ENCODE peak calls at places on chromosomes 11 and 22, in five cellular contexts. P is KBM-7; R is stimulated activated CD4-positive, alpha-beta T cell treated with anti-CD3 and anti-CD28 coated beads, Interleukin-12 subunit alpha, Interleukin-12 subunit beta, amount 100 ng/mL, for 24 hours; Y is lower leg skin; Q is IMR-90. K is an unnamed sample.

GRCh38 chr22:26548984-26549383 is 36.7 kb upstream of the TFIP11 start:
- DNase-seq in P (no peak), Y (no peak), R (no peak), Q (no peak), K (no peak)

GRCh38 chr22:22229683-22230420 is 14.7 kb upstream of the VPREB1 start:
- DNase-seq in R (no peak), Q (no peak), Y (peak), P (no peak), K (no peak)

GRCh38 chr11:1691027-1691877 is 5.7 kb upstream of the KRTAP5-6 start:
- DNase-seq in P (no peak), Q (no peak), Y (peak), R (no peak), K (no peak)

GRCh38 chr22:31271026-31271425 is 21.3 kb downstream of the PIK3IP1 start:
- DNase-seq in Y (no peak), Q (no peak), R (no peak), P (no peak), K (no peak)

GRCh38 chr22:50674606-50675552 is 2.3 kb downstream of the SHANK3 start:
- DNase-seq in Y (no peak), P (peak), Q (no peak), R (no peak), K (no peak)

GRCh38 chr11:117375960-117376359 is 48.3 kb downstream of the CEP164 start:
- DNase-seq in R (no peak), P (no peak), Y (no peak), Q (no peak), K (no peak)

GRCh38 chr22:45804986-45805325 is 133.3 kb downstream of the ATXN10 start:
- DNase-seq in R (no peak), P (no peak), Q (peak), Y (no peak), K (peak)

GRCh38 chr11:10490398-10491232 is 35.6 kb downstream of the AMPD3 start:
- DNase-seq in R (no peak), Q (peak), Y (peak), P (no peak), K (peak)

GRCh38 chr11:121696177-121696863 is 243.6 kb upstream of the SORL1-AS1 start:
- DNase-seq in Y (no peak), Q (no peak), R (no peak), P (no peak), K (no peak)

GRCh38 chr11:94546886-94547285 is 3.2 kb downstream of the FUT4 start:
- DNase-seq in Q (no peak), Y (no peak), R (no peak), P (no peak), K (no peak)

GRCh38 chr22:49449377-49449776 is 378.3 kb downstream of the BRD1 start:
- DNase-seq in Y (no peak), R (no peak), P (no peak), Q (no peak), K (no peak)

GRCh38 chr22:46088541-46089311 is 61.6 kb upstream of the PPARA start:
- DNase-seq in R (no peak), Y (peak), P (no peak), Q (peak), K (no peak)

GRCh38 chr11:120257346-120257745 is 17.4 kb downstream of the POU2F3 start:
- DNase-seq in P (no peak), Y (no peak), Q (no peak), R (no peak), K (no peak)

GRCh38 chr11:19258651-19259230 is 18.0 kb upstream of the E2F8 start:
- DNase-seq in Y (no peak), Q (no peak), R (no peak), P (no peak), K (no peak)

GRCh38 chr11:36218283-36218921 is 70.8 kb downstream of the COMMD9 start:
- DNase-seq in R (no peak), P (no peak), Y (no peak), Q (no peak), K (no peak)

GRCh38 chr11:68963779-68964178 is 17.0 kb downstream of the MRGPRD start:
- DNase-seq in R (no peak), Y (peak), P (no peak), Q (peak), K (peak)

GRCh38 chr11:62981743-62982142 is 3.0 kb downstream of the SLC22A6 start:
- DNase-seq in Q (no peak), R (no peak), P (no peak), Y (no peak), K (no peak)

GRCh38 chr22:23789121-23789520 is 2.4 kb downstream of the SMARCB1 start:
- DNase-seq in P (no peak), R (no peak), Y (no peak), Q (no peak), K (no peak)

GRCh38 chr11:9951714-9952275 is 287.9 kb downstream of the SWAP70 start:
- DNase-seq in Q (no peak), Y (no peak), P (no peak), R (no peak), K (no peak)

GRCh38 chr11:89220684-89221339 is 43.1 kb downstream of the TYR start:
- DNase-seq in P (no peak), Y (no peak), Q (no peak), R (no peak), K (no peak)

GRCh38 chr22:33726294-33726711 is 194.0 kb downstream of the LARGE1 start:
- DNase-seq in Y (no peak), P (no peak), Q (peak), R (no peak), K (no peak)

GRCh38 chr11:67415501-67416304 is at the start of gene CARNS1:
- DNase-seq in R (no peak), P (no peak), Y (no peak), Q (no peak), K (no peak)

GRCh38 chr11:3153291-3153861 is 11.7 kb downstream of the OSBPL5 start:
- DNase-seq in R (no peak), Y (no peak), Q (peak), P (no peak), K (no peak)

GRCh38 chr11:124329787-124330478 is 9.9 kb upstream of the OR8D2 start:
- DNase-seq in P (peak), R (no peak), Q (peak), Y (no peak), K (no peak)

GRCh38 chr11:10267821-10268220 is 26.2 kb downstream of the SBF2 start:
- DNase-seq in Q (no peak), R (no peak), P (no peak), Y (no peak), K (no peak)

K was measured in H4.